ENCODE peak calls at places on chromosomes 6 and 20, in eight cellular contexts. One of them, this sample, is unnamed.

GRCh38 chr20:45892049-45892816 is 1.1 kb downstream of the CTSA start:
- DNase-seq in mammary epithelial cell: peak; percentile 24
- DNase-seq in psoas muscle: no peak
- DNase-seq in Peyer's patch: no peak
- DNase-seq in keratinocyte: no peak
- DNase-seq in WERI-Rb-1: peak; percentile 35
- DNase-seq in ovary: no peak
- DNase-seq in right lobe of liver: no peak
- DNase-seq in this sample: no peak

GRCh38 chr6:118985123-118985830 is 50.3 kb upstream of the MCM9 start:
- DNase-seq in right lobe of liver: no peak
- DNase-seq in keratinocyte: no peak
- DNase-seq in Peyer's patch: no peak
- DNase-seq in ovary: no peak
- DNase-seq in mammary epithelial cell: no peak
- DNase-seq in WERI-Rb-1: peak; percentile 65
- DNase-seq in psoas muscle: no peak
- DNase-seq in this sample: no peak

GRCh38 chr6:135499441-135500340 is 2.2 kb upstream of the AHI1 start:
- DNase-seq in ovary: no peak
- DNase-seq in right lobe of liver: no peak
- DNase-seq in psoas muscle: no peak
- DNase-seq in keratinocyte: no peak
- DNase-seq in WERI-Rb-1: no peak
- DNase-seq in Peyer's patch: no peak
- DNase-seq in mammary epithelial cell: no peak
- DNase-seq in this sample: no peak

GRCh38 chr20:51643390-51643789 is 100.9 kb upstream of the NFATC2 start:
- DNase-seq in WERI-Rb-1: no peak
- DNase-seq in mammary epithelial cell: no peak
- DNase-seq in right lobe of liver: no peak
- DNase-seq in psoas muscle: no peak
- DNase-seq in ovary: no peak
- DNase-seq in Peyer's patch: no peak
- DNase-seq in keratinocyte: no peak
- DNase-seq in this sample: no peak

GRCh38 chr6:12335131-12335527 is 45.0 kb downstream of the EDN1 start:
- DNase-seq in keratinocyte: no peak
- DNase-seq in WERI-Rb-1: no peak
- DNase-seq in mammary epithelial cell: no peak
- DNase-seq in right lobe of liver: no peak
- DNase-seq in psoas muscle: no peak
- DNase-seq in Peyer's patch: no peak
- DNase-seq in ovary: no peak
- DNase-seq in this sample: no peak

GRCh38 chr6:56343295-56343694 is 95.9 kb upstream of the COL21A1 start:
- DNase-seq in ovary: no peak
- DNase-seq in psoas muscle: no peak
- DNase-seq in WERI-Rb-1: no peak
- DNase-seq in right lobe of liver: no peak
- DNase-seq in keratinocyte: no peak
- DNase-seq in Peyer's patch: no peak
- DNase-seq in mammary epithelial cell: no peak
- DNase-seq in this sample: no peak

GRCh38 chr6:30870546-30870945 is 13.8 kb upstream of the DDR1 start:
- DNase-seq in WERI-Rb-1: no peak
- DNase-seq in right lobe of liver: no peak
- DNase-seq in keratinocyte: no peak
- DNase-seq in ovary: no peak
- DNase-seq in mammary epithelial cell: no peak
- DNase-seq in psoas muscle: no peak
- DNase-seq in Peyer's patch: no peak
- DNase-seq in this sample: no peak

GRCh38 chr6:152982768-152983636 is at the start of gene FBXO5:
- DNase-seq in WERI-Rb-1: peak; percentile 98
- DNase-seq in keratinocyte: peak; percentile 83
- DNase-seq in psoas muscle: peak; percentile 99
- DNase-seq in Peyer's patch: peak; percentile 96
- DNase-seq in ovary: peak; percentile 97
- DNase-seq in mammary epithelial cell: peak; percentile 98
- DNase-seq in right lobe of liver: peak; percentile 98
- DNase-seq in this sample: peak; percentile 99

GRCh38 chr6:26422329-26422728 is 18.0 kb upstream of the BTN3A3 start:
- DNase-seq in Peyer's patch: no peak
- DNase-seq in ovary: no peak
- DNase-seq in keratinocyte: no peak
- DNase-seq in WERI-Rb-1: no peak
- DNase-seq in right lobe of liver: no peak
- DNase-seq in psoas muscle: no peak
- DNase-seq in mammary epithelial cell: no peak
- DNase-seq in this sample: no peak

GRCh38 chr6:107819976-107820551 is 4.0 kb downstream of the SCML4 start:
- DNase-seq in ovary: no peak
- DNase-seq in psoas muscle: no peak
- DNase-seq in right lobe of liver: peak; percentile 44
- DNase-seq in Peyer's patch: peak; percentile 41
- DNase-seq in WERI-Rb-1: peak; percentile 11
- DNase-seq in mammary epithelial cell: peak; percentile 70
- DNase-seq in keratinocyte: peak; percentile 58
- DNase-seq in this sample: no peak

DNA sequence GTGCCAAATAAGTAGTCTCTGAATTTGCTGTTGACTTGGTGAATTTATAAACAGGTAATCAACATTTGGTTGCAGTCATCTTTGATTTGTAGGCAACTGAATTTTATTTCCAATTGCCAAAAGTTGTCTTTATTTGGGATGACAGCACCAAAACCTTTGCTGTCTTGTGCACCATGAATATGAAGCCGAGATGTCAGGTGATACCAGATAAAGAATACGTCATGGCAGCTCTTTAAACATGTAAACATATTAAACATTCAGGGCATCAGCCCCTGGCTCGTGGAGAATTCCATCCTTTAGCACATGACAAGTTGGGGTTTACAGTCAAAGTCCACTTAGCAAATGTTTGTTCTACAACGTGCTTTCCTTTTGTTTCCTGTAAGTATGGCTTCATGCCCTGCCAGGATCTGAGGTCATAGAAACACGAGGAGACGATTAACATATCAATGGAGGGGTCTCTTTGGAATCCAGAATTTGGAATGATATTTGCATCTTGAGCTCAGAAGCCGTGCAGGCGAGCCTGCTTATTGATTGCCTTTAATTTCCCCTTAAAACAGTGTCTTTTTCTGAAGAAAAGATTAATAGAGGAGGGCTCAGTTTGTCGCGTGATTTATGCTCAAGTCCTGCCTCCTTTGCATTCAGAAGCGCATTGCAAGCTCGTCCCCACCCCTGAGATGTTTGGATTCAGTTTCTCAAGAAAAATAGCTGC is 170.2 kb upstream of the ZNF217 start:
- DNase-seq in psoas muscle: no peak
- DNase-seq in WERI-Rb-1: no peak
- DNase-seq in right lobe of liver: peak; percentile 63
- DNase-seq in ovary: no peak
- DNase-seq in keratinocyte: no peak
- DNase-seq in mammary epithelial cell: no peak
- DNase-seq in Peyer's patch: no peak
- DNase-seq in this sample: no peak
- H3K27ac ChIP-seq in psoas muscle: no peak overlapping the region
- H3K27ac ChIP-seq in WERI-Rb-1: no peak overlapping the region
- H3K27ac ChIP-seq in right lobe of liver: peak overlapping the region; percentile 86
- H3K27ac ChIP-seq in ovary: no peak overlapping the region
- H3K27ac ChIP-seq in keratinocyte: no peak overlapping the region
- H3K27ac ChIP-seq in mammary epithelial cell: no peak overlapping the region
- H3K27ac ChIP-seq in Peyer's patch: no peak overlapping the region
- H3K27ac ChIP-seq in this sample: no peak overlapping the region

DNA sequence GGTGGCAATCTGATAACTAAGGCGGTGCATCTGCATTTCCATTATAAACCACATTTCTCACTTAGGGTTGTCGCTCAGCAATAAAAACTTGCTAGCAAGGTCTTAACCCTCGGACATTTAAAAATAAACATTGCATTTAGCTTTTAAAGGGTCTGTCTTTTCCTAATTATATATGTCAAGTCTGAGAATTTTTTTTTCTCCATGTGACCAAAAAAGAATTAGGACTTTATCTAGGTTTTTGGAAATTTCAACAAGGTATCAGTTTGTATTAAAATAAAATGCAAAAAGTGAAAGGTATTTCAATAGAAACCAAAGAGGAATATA is 198.1 kb downstream of the FOXA2 start:
- DNase-seq in mammary epithelial cell: no peak
- DNase-seq in keratinocyte: no peak
- DNase-seq in ovary: no peak
- DNase-seq in WERI-Rb-1: no peak
- DNase-seq in psoas muscle: no peak
- DNase-seq in Peyer's patch: no peak
- DNase-seq in right lobe of liver: no peak
- DNase-seq in this sample: no peak
- TF ChIP-seq CTCF in mammary epithelial cell: no peak
- TF ChIP-seq CTCF in keratinocyte: no peak
- TF ChIP-seq CTCF in ovary: no peak
- TF ChIP-seq CTCF in WERI-Rb-1: no peak
- TF ChIP-seq CTCF in psoas muscle: no peak
- TF ChIP-seq CTCF in Peyer's patch: no peak
- TF ChIP-seq CTCF in right lobe of liver: no peak
- TF ChIP-seq CTCF in this sample: no peak

DNA sequence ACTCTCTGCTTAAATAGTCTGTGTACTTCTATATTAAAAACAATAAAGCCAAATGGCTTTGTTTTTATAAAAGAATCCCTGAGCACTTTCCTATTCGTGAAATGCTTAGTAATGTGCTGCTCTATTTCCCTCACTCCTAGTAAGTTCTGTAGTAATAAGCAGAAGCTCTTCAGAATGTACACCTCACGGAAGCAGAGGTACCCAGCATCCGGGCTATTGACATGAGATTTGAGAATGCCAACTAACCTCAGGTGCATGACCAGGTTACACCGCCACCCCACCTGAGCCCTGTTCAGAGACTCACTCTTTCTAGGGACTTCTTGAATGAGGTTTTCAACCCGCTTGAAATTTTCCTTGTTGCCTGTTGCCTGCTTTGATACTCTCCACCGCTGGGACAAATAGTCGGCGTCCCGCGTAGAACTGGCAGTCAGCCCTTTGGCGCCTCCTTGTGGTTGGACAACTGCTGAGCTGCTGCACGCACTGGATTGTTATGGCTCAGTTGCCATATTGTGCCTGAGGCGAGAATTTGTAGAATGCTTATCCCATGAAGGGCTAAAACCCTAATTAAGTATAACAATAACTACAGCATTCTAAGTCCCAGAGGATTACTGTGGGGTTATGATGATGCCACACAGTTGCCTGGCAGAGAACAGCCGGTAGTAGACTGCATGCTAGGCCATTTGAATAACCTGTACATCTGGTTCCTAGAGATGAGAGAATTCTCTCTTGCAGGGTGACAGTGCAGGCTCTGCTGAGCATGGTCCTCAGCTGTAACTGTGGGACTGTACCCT is 95.4 kb downstream of the KHDC1L start:
- DNase-seq in WERI-Rb-1: peak; percentile 89
- DNase-seq in Peyer's patch: peak; percentile 78
- DNase-seq in psoas muscle: peak; percentile 76
- DNase-seq in ovary: peak; percentile 31
- DNase-seq in keratinocyte: peak; percentile 48
- DNase-seq in right lobe of liver: peak; percentile 79
- DNase-seq in mammary epithelial cell: peak; percentile 83
- DNase-seq in this sample: peak; percentile 83
- H3K27ac ChIP-seq in WERI-Rb-1: no peak overlapping the region
- H3K27ac ChIP-seq in Peyer's patch: no peak overlapping the region
- H3K27ac ChIP-seq in psoas muscle: peak overlapping the region; percentile 60
- H3K27ac ChIP-seq in ovary: no peak overlapping the region
- H3K27ac ChIP-seq in keratinocyte: no peak overlapping the region
- H3K27ac ChIP-seq in right lobe of liver: no peak overlapping the region
- H3K27ac ChIP-seq in mammary epithelial cell: no peak overlapping the region
- H3K27ac ChIP-seq in this sample: no peak overlapping the region

GRCh38 chr20:49675368-49676151 is 38.1 kb downstream of the B4GALT5 start:
- DNase-seq in Peyer's patch: no peak
- DNase-seq in keratinocyte: no peak
- DNase-seq in WERI-Rb-1: no peak
- DNase-seq in mammary epithelial cell: no peak
- DNase-seq in psoas muscle: no peak
- DNase-seq in ovary: no peak
- DNase-seq in right lobe of liver: no peak
- DNase-seq in this sample: no peak

GRCh38 chr20:49676581-49677291 is 36.9 kb downstream of the B4GALT5 start:
- DNase-seq in mammary epithelial cell: peak; percentile 61
- DNase-seq in WERI-Rb-1: no peak
- DNase-seq in keratinocyte: no peak
- DNase-seq in right lobe of liver: peak; percentile 74
- DNase-seq in Peyer's patch: peak; percentile 48
- DNase-seq in ovary: no peak
- DNase-seq in psoas muscle: no peak
- DNase-seq in this sample: no peak

GRCh38 chr20:49672109-49672681 is 41.5 kb downstream of the B4GALT5 start:
- DNase-seq in mammary epithelial cell: no peak
- DNase-seq in WERI-Rb-1: no peak
- DNase-seq in ovary: no peak
- DNase-seq in right lobe of liver: no peak
- DNase-seq in psoas muscle: no peak
- DNase-seq in Peyer's patch: no peak
- DNase-seq in keratinocyte: no peak
- DNase-seq in this sample: no peak

GRCh38 chr20:49671429-49671828 is 42.2 kb downstream of the B4GALT5 start:
- DNase-seq in Peyer's patch: no peak
- DNase-seq in psoas muscle: no peak
- DNase-seq in ovary: no peak
- DNase-seq in keratinocyte: no peak
- DNase-seq in mammary epithelial cell: no peak
- DNase-seq in WERI-Rb-1: no peak
- DNase-seq in right lobe of liver: no peak
- DNase-seq in this sample: no peak

DNA sequence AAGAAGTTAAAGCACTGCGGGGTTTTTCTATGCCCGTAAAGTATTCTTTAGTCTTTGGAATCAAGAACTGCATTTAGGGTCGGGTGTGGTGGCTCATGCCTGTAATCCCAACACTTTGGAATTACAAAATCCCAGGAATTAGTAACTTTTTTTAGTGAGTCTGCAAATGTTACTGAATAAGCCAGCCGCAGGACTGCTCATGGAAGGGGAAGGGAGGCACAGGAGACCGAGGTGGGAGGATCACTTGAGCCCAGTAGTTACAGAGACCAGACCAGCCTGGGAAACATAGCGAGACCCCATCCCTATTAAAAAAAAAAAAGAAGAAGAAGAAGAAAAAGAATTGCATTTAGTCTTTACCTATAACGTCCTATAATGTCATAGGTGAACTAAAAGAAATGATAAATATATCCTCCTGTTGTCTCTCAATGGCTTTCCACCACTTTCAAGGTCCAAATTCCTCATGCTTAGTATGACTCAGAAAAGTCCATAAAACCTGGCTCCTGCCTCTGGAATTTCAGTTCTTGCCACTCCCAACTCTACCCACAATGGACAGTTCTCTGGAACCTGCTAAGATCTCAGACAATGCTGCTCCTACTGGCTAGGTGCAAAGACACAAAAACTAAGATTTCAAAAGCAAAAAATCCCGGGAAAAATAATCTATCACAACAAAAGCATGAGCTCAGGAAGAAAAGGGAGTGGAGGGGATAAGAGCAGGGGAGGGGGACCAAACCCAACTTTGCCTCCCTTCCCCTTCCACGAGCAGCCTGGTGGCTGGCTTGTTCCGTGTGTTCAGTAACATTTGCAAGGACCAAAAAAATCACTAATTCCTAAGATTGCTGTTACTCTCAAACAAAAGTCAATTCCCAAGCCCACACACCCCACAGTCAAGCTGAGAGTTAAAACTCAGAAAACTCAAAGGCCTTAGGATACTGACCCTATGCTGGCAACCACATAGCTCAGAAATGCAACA is 39.0 kb downstream of the B4GALT5 start:
- DNase-seq in right lobe of liver: no peak
- DNase-seq in psoas muscle: no peak
- DNase-seq in WERI-Rb-1: no peak
- DNase-seq in mammary epithelial cell: peak; percentile 63
- DNase-seq in ovary: no peak
- DNase-seq in Peyer's patch: no peak
- DNase-seq in keratinocyte: peak; percentile 46
- DNase-seq in this sample: no peak
- TF ChIP-seq CTCF in right lobe of liver: no peak
- TF ChIP-seq CTCF in psoas muscle: no peak
- TF ChIP-seq CTCF in WERI-Rb-1: no peak
- TF ChIP-seq CTCF in mammary epithelial cell: peak; percentile 23
- TF ChIP-seq CTCF in ovary: no peak
- TF ChIP-seq CTCF in Peyer's patch: no peak
- TF ChIP-seq CTCF in keratinocyte: no peak
- TF ChIP-seq CTCF in this sample: no peak

This sample was measured in lower lobe of right lung.